ENCODE peak calls at places on chromosomes 2 and 18, in eight cellular contexts. A is stomach, N is K562, G is HCT116, F is Panc1, Q is upper lobe of left lung, Y is sigmoid colon, V is HepG2. M is an unnamed sample.

GRCh38 chr2:195414479-195414878 is 242.5 kb upstream of the SLC39A10 start:
- DNase-seq in A (no peak), N (no peak), G (no peak), F (no peak), Q (no peak), Y (no peak), V (no peak), M (no peak)

GRCh38 chr2:171516793-171517192 is 5.5 kb upstream of the CYBRD1 start:
- DNase-seq in A (no peak), N (no peak), G (no peak), F (no peak), Q (no peak), Y (no peak), V (no peak), M (no peak)

GRCh38 chr2:102117488-102117887 is 25.1 kb upstream of the IL1R1 start:
- DNase-seq in A (no peak), N (no peak), G (no peak), F (no peak), Q (peak), Y (no peak), V (no peak), M (no peak)

GRCh38 chr2:160306985-160307384 is 106.9 kb upstream of the ITGB6 start:
- DNase-seq in A (no peak), N (no peak), G (no peak), F (no peak), Q (no peak), Y (peak), V (no peak), M (no peak)

GRCh38 chr2:230863031-230863430 is 1.7 kb upstream of the ITM2C start:
- DNase-seq in A (no peak), N (no peak), G (no peak), F (no peak), Q (no peak), Y (no peak), V (no peak), M (no peak)

GRCh38 chr2:20616341-20616871 is 34.5 kb downstream of the HS1BP3 start:
- DNase-seq in A (peak), N (no peak), G (no peak), F (no peak), Q (peak), Y (peak), V (no peak), M (no peak)

GRCh38 chr2:28621172-28622100 is 125.6 kb downstream of the PLB1 start:
- DNase-seq in A (peak), N (peak), G (peak), F (peak), Q (peak), Y (peak), V (peak), M (peak)

GRCh38 chr2:15667579-15668556 is 76.2 kb downstream of the DDX1 start:
- DNase-seq in A (no peak), N (no peak), G (no peak), F (no peak), Q (no peak), Y (no peak), V (no peak), M (no peak)

GRCh38 chr2:37671013-37671815 is at the start of gene CDC42EP3:
- DNase-seq in A (peak), N (peak), G (no peak), F (no peak), Q (peak), Y (peak), V (no peak), M (peak)

GRCh38 chr2:131033786-131034121 is 59.5 kb downstream of the FAM168B start:
- DNase-seq in A (peak), N (no peak), G (no peak), F (no peak), Q (no peak), Y (peak), V (no peak), M (no peak)

GRCh38 chr2:139155991-139156390 is 375.8 kb upstream of the NXPH2 start:
- DNase-seq in A (no peak), N (no peak), G (no peak), F (no peak), Q (no peak), Y (no peak), V (no peak), M (no peak)

GRCh38 chr2:233404227-233404626 is 49.9 kb downstream of the DGKD start:
- DNase-seq in A (peak), N (peak), G (peak), F (no peak), Q (no peak), Y (no peak), V (peak), M (peak)

GRCh38 chr18:77092104-77093066 is 40.2 kb downstream of the MBP start:
- DNase-seq in A (no peak), N (no peak), G (no peak), F (no peak), Q (no peak), Y (no peak), V (no peak), M (no peak)

GRCh38 chr2:178517496-178517895 is 37.2 kb downstream of the PLEKHA3 start:
- DNase-seq in A (no peak), N (no peak), G (no peak), F (no peak), Q (no peak), Y (no peak), V (no peak), M (no peak)

GRCh38 chr18:76376668-76377358 is 118.2 kb downstream of the ZNF516 start:
- DNase-seq in A (no peak), N (peak), G (no peak), F (no peak), Q (peak), Y (peak), V (no peak), M (no peak)

GRCh38 chr2:3532941-3533340 is 13.6 kb upstream of the ADI1 start:
- DNase-seq in A (peak), N (no peak), G (no peak), F (no peak), Q (no peak), Y (peak), V (no peak), M (no peak)

GRCh38 chr2:199907008-199907714 is 3.9 kb upstream of the C2orf69 start:
- DNase-seq in A (no peak), N (no peak), G (no peak), F (no peak), Q (no peak), Y (no peak), V (no peak), M (no peak)

GRCh38 chr2:180829261-180829660 is 151.1 kb upstream of the UBE2E3 start:
- DNase-seq in A (no peak), N (no peak), G (no peak), F (no peak), Q (no peak), Y (no peak), V (no peak), M (no peak)

GRCh38 chr2:238968616-238969394 is 120.9 kb downstream of the TWIST2 start:
- DNase-seq in A (no peak), N (no peak), G (no peak), F (no peak), Q (no peak), Y (no peak), V (no peak), M (no peak)

GRCh38 chr18:49664086-49664890 is 102.4 kb downstream of the LIPG start:
- DNase-seq in A (no peak), N (peak), G (no peak), F (no peak), Q (no peak), Y (peak), V (no peak), M (peak)

GRCh38 chr2:238946586-238947242 is 98.8 kb downstream of the TWIST2 start:
- DNase-seq in A (peak), N (no peak), G (no peak), F (no peak), Q (peak), Y (peak), V (no peak), M (no peak)

GRCh38 chr2:203786912-203787311 is 80.5 kb downstream of the CD28 start:
- DNase-seq in A (no peak), N (no peak), G (no peak), F (no peak), Q (no peak), Y (peak), V (peak), M (no peak)

GRCh38 chr2:27752551-27753237 is 18.8 kb upstream of the MRPL33 start:
- DNase-seq in A (peak), N (peak), G (no peak), F (no peak), Q (peak), Y (no peak), V (peak), M (peak)

GRCh38 chr2:38076250-38076709 is 329 bp upstream of the CYP1B1 start:
- DNase-seq in A (peak), N (no peak), G (peak), F (no peak), Q (peak), Y (peak), V (no peak), M (peak)

GRCh38 chr18:59861963-59862819 is 37.6 kb upstream of the PMAIP1 start:
- DNase-seq in A (no peak), N (no peak), G (no peak), F (no peak), Q (no peak), Y (no peak), V (no peak), M (no peak)

GRCh38 chr2:211982162-211982561 is 556.4 kb downstream of the ERBB4 start:
- DNase-seq in A (no peak), N (no peak), G (no peak), F (no peak), Q (no peak), Y (no peak), V (no peak), M (no peak)

GRCh38 chr2:208363485-208363884 is 43.1 kb upstream of the PTH2R start:
- DNase-seq in A (no peak), N (no peak), G (no peak), F (no peak), Q (no peak), Y (no peak), V (no peak), M (no peak)

GRCh38 chr18:2905802-2906521 is 59.2 kb downstream of the EMILIN2 start:
- DNase-seq in A (peak), N (no peak), G (peak), F (no peak), Q (peak), Y (peak), V (peak), M (peak)
- TF ChIP-seq POLR2AphosphoS5 in A (peak), N (no peak), G (peak), F (peak), Q (peak), Y (peak), V (peak), M (peak)

DNA sequence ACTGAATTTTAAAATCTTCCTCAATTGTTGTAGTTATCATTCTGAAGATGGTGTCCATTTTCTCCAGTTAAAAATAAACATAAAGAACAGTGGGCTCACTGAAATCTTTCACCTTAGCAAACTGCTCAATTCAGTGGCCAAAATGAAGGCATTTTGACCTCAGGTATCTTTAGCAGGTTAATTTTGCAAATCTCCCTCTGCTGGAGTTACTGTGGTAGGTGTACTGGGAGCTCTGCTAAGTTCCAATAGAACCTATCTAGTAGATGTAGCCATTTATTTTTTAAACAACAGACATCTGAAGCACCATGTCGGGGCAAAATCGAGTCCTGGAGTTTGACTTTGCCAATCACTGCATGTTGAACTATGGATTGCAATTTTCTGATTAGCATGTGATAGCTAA is 177.1 kb downstream of the IRS1 start:
- DNase-seq in A (no peak), N (no peak), G (no peak), F (no peak), Q (no peak), Y (no peak), V (peak), M (no peak)
- TF ChIP-seq CTCF in A (no peak), N (no peak), G (no peak), F (peak), Q (no peak), Y (no peak), V (peak), M (peak)

GRCh38 chr2:237509905-237510304 is 22.9 kb downstream of the MLPH start:
- DNase-seq in A (peak), N (no peak), G (no peak), F (no peak), Q (peak), Y (no peak), V (no peak), M (peak)

GRCh38 chr2:237511885-237512405 is 24.9 kb downstream of the MLPH start:
- DNase-seq in A (no peak), N (no peak), G (no peak), F (no peak), Q (no peak), Y (no peak), V (no peak), M (no peak)

GRCh38 chr2:237512774-237513466 is 25.9 kb downstream of the MLPH start:
- DNase-seq in A (peak), N (peak), G (peak), F (peak), Q (peak), Y (peak), V (peak), M (peak)

GRCh38 chr2:237510502-237511217 is 23.6 kb downstream of the MLPH start:
- DNase-seq in A (no peak), N (no peak), G (no peak), F (no peak), Q (peak), Y (no peak), V (no peak), M (no peak)

GRCh38 chr2:237511421-237511820 is 24.4 kb downstream of the MLPH start:
- DNase-seq in A (no peak), N (no peak), G (no peak), F (no peak), Q (no peak), Y (no peak), V (no peak), M (no peak)
- H3K27ac ChIP-seq in A (peak), N (no peak), G (no peak), F (no peak), Q (peak), Y (peak), V (no peak), M (no peak)

DNA sequence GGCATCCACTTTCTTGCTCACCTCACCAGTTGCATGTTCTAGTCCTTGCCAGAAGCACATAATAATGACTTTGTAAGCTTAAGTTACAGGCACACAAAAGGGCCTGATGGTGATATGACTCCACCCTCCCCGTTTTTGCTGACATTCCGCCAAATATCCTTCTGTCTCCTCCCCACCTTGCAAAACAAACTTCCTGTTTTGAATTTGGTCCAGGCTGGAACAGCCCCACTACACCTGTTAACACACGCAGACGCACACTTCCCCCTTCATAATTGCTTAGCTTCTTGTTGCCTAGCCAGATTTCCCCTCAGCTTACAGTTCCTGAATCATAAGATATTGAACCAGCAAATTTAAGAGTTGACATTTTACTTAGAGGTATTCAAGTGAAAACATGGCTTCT is at the start of gene MGAT5:
- DNase-seq in A (peak), N (no peak), G (no peak), F (no peak), Q (peak), Y (no peak), V (no peak), M (peak)
- TF ChIP-seq POLR2AphosphoS5 in A (peak), N (no peak), G (no peak), F (no peak), Q (no peak), Y (no peak), V (no peak), M (no peak)

DNA sequence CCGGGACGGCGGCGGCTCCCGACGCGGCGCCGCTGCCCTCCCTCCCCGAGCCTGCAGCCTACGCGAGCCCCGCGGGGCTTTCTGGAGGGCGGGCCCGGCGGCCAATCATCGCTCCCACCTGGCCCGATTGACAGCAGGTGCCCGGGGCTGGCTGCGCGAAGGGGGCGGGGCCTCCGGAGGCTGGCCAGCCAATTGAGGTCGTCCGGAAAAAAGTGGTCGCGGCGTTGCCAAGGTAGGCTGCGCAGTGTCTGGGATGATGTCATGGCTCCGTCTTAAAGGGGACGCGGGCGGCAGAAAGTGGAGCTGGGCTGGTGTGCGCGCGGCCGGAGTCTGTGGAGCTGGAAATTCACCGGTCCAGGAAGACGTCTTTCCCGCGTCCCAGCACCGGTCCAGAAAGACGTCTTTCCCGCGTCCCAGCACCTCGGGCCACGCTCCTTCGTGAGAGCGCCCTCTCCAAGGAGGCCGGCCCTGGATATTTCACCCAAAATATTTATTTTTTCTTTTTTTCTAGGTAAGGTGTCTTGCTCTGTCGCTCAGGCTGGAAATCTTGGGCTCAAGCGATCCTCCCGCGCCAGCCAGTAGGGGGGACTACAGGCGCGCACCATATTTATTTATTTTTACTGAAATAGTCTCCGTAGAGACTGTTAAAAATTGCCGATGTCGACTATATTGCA is at the start of gene ACTR1B:
- DNase-seq in A (peak), N (peak), G (peak), F (peak), Q (peak), Y (peak), V (peak), M (peak)
- TF ChIP-seq CTCF in A (no peak), N (peak), G (peak), F (peak), Q (peak), Y (peak), V (peak), M (peak)

GRCh38 chr2:96345868-96346452 is 10.4 kb downstream of the NCAPH start:
- DNase-seq in A (no peak), N (no peak), G (no peak), F (no peak), Q (no peak), Y (no peak), V (no peak), M (no peak)
- H3K27ac ChIP-seq in A (no peak), N (no peak), G (no peak), F (no peak), Q (no peak), Y (no peak), V (no peak), M (no peak)

GRCh38 chr18:3264362-3264761 is 2.4 kb downstream of the MYL12B start:
- DNase-seq in A (no peak), N (no peak), G (no peak), F (no peak), Q (no peak), Y (no peak), V (peak), M (peak)
- TF ChIP-seq POLR2AphosphoS5 in A (no peak), N (no peak), G (no peak), F (no peak), Q (no peak), Y (no peak), V (no peak), M (peak)

GRCh38 chr2:189874571-189875320 is 90.5 kb downstream of the PMS1 start:
- DNase-seq in A (no peak), N (no peak), G (no peak), F (no peak), Q (no peak), Y (no peak), V (no peak), M (no peak)

GRCh38 chr2:189865836-189866235 is 81.6 kb downstream of the PMS1 start:
- DNase-seq in A (no peak), N (no peak), G (no peak), F (no peak), Q (no peak), Y (no peak), V (no peak), M (no peak)

GRCh38 chr2:189866296-189866695 is 82.0 kb downstream of the PMS1 start:
- DNase-seq in A (no peak), N (no peak), G (no peak), F (no peak), Q (no peak), Y (no peak), V (no peak), M (no peak)

GRCh38 chr2:189870396-189871089 is 86.3 kb downstream of the PMS1 start:
- DNase-seq in A (no peak), N (no peak), G (no peak), F (no peak), Q (no peak), Y (no peak), V (no peak), M (no peak)

DNA sequence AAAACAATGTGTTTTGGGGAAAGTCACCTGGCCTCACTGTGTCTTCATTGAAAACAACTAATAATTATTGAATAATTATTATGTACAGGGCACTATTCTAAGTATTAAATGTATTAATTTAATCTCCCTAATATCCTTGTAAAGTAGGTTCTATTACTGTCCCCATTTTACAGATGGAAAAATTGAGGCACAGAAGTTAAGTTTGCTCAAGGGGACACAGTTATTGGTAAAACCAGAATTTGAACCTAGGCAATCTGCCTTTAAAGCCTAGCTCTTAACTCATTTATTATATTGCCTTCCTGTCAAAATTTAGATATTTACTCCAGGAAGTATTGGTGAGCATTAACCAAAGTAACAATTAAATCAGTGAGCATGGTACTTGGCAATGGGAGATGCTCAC is 84.6 kb downstream of the PMS1 start:
- DNase-seq in A (no peak), N (no peak), G (no peak), F (no peak), Q (no peak), Y (no peak), V (no peak), M (no peak)
- TF ChIP-seq CTCF in A (no peak), N (no peak), G (no peak), F (no peak), Q (no peak), Y (no peak), V (no peak), M (no peak)

DNA sequence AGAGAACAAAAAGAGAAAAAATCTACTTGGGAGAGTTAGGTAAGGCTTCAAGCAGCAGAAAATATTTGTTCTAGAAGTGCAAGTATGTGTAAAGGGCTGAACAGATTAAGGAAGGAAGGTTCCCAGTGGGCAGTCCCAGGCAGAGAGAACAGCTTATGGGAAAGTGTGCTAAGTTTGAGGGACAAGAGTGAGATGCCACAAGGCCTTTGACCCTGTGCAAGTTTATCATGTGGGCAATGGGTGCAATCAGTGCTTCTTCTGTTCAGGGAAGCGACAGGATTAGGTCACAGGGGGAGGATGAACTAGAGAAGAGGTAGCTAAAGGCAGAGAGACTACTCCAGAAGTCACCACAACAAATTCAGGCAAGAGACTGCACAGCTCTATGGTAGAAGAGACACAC is 44.4 kb downstream of the LPIN2 start:
- DNase-seq in A (no peak), N (no peak), G (no peak), F (no peak), Q (peak), Y (no peak), V (no peak), M (no peak)
- H3K27ac ChIP-seq in A (peak), N (no peak), G (no peak), F (peak), Q (peak), Y (peak), V (no peak), M (peak)

M was measured in transverse colon.